ENCODE peak calls at places on chromosomes 6 and 20, in four cellular contexts. T is KBM-7, P is NCI-H1105, R is AG09319. K is an unnamed sample.

GRCh38 chr6:223763-224162 is 68.5 kb upstream of the DUSP22 start:
- DNase-seq in P (no peak), R (no peak), T (no peak), K (no peak)

GRCh38 chr20:62662422-62662821 is 20.1 kb downstream of the SLCO4A1 start:
- DNase-seq in R (peak), P (no peak), T (no peak), K (no peak)

GRCh38 chr20:41654884-41655283 is 36.7 kb upstream of the CHD6 start:
- DNase-seq in R (no peak), P (no peak), T (peak), K (no peak)

GRCh38 chr20:16381444-16381843 is 191.8 kb downstream of the KIF16B start:
- DNase-seq in R (no peak), T (no peak), P (no peak), K (peak)

GRCh38 chr6:13065596-13065995 is 262.7 kb downstream of the TBC1D7 start:
- DNase-seq in P (no peak), R (no peak), T (no peak), K (no peak)

GRCh38 chr20:555933-556332 is 12.3 kb upstream of the CSNK2A1 start:
- DNase-seq in R (no peak), T (no peak), P (peak), K (peak)

GRCh38 chr6:28258877-28259777 is at the start of gene NKAPL:
- DNase-seq in P (no peak), R (no peak), T (no peak), K (no peak)

GRCh38 chr6:133768656-133769295 is 120.1 kb upstream of the TCF21 start:
- DNase-seq in P (no peak), T (no peak), R (no peak), K (no peak)

GRCh38 chr20:59253779-59254319 is 46.6 kb upstream of the EDN3 start:
- DNase-seq in P (no peak), R (no peak), T (no peak), K (peak)

GRCh38 chr6:164791498-164791897 is 517.9 kb downstream of the C6orf118 start:
- DNase-seq in T (no peak), R (no peak), P (no peak), K (no peak)

GRCh38 chr6:89566930-89567634 is 71.5 kb downstream of the LYRM2 start:
- DNase-seq in P (no peak), T (no peak), R (no peak), K (no peak)